ENCODE peak calls at places on chromosomes 4 and X, in ten cellular contexts. Q is pancreas, D is heart left ventricle, V is colonic mucosa, R is Karpas-422, C is ovary, N is IMR-90, T is aorta, J is A549, W is testis. M is an unnamed sample.

GRCh38 chr4:162061214-162061613 is 102.6 kb downstream of the FSTL5 start:
- DNase-seq in Q (no peak), D (no peak), V (no peak), R (no peak), C (no peak), N (no peak), T (no peak), J (no peak), W (no peak), M (peak; percentile 23)

GRCh38 chrX:290476-291166 is 9.4 kb downstream of the PLCXD1 start:
- DNase-seq in Q (no peak), D (no peak), V (peak; percentile 8), R (no peak), C (no peak), N (no peak), T (peak; percentile 67), J (no peak), W (no peak), M (no peak)

GRCh38 chrX:68703369-68703768 is 55.9 kb downstream of the STARD8 start:
- DNase-seq in Q (no peak), D (peak; percentile 56), V (no peak), R (no peak), C (no peak), N (no peak), T (no peak), J (no peak), W (no peak), M (no peak)

GRCh38 chr4:172035573-172035972 is 222.4 kb downstream of the GALNTL6 start:
- DNase-seq in Q (no peak), D (no peak), V (no peak), R (no peak), C (no peak), N (no peak), T (no peak), J (no peak), W (no peak), M (no peak)

GRCh38 chrX:40061871-40062524 is 35.8 kb downstream of the BCOR start:
- DNase-seq in Q (no peak), D (no peak), V (no peak), R (no peak), C (no peak), N (no peak), T (peak; percentile 73), J (no peak), W (no peak), M (no peak)

GRCh38 chr4:129394635-129395034 is 298.7 kb downstream of the C4orf33 start:
- DNase-seq in Q (no peak), D (no peak), V (no peak), R (no peak), C (no peak), N (no peak), T (no peak), J (no peak), W (no peak), M (no peak)

GRCh38 chr4:149555146-149555545 is 260.5 kb downstream of the IQCM start:
- DNase-seq in Q (no peak), D (no peak), V (no peak), R (no peak), C (no peak), N (no peak), T (no peak), J (no peak), W (no peak), M (no peak)

GRCh38 chrX:42973321-42973720 is 195.4 kb upstream of the PPP1R2C start:
- DNase-seq in Q (no peak), D (no peak), V (no peak), R (no peak), C (no peak), N (no peak), T (no peak), J (no peak), W (no peak), M (no peak)

GRCh38 chrX:42869011-42869410 is 91.0 kb upstream of the PPP1R2C start:
- DNase-seq in Q (no peak), D (no peak), V (no peak), R (no peak), C (no peak), N (no peak), T (no peak), J (no peak), W (no peak), M (no peak)

GRCh38 chrX:102959471-102959870 is 22.4 kb downstream of the RAB40AL start:
- DNase-seq in Q (no peak), D (no peak), V (no peak), R (no peak), C (no peak), N (peak; percentile 65), T (no peak), J (no peak), W (no peak), M (no peak)

GRCh38 chr4:79865253-79865652 is 207.8 kb downstream of the ANTXR2 start:
- DNase-seq in Q (no peak), D (no peak), V (no peak), R (no peak), C (no peak), N (peak; percentile 73), T (no peak), J (no peak), W (no peak), M (no peak)

GRCh38 chr4:8403981-8404380 is 36.5 kb downstream of the ACOX3 start:
- DNase-seq in Q (no peak), D (no peak), V (no peak), R (no peak), C (no peak), N (no peak), T (peak; percentile 66), J (no peak), W (no peak), M (no peak)

GRCh38 chr4:165384186-165384585 is 5.4 kb downstream of the CPE start:
- DNase-seq in Q (no peak), D (no peak), V (no peak), R (no peak), C (no peak), N (no peak), T (no peak), J (no peak), W (no peak), M (no peak)
- H3K4me1 ChIP-seq in Q (peaks cover 7% of the 10 kb centered on the region), D (no peaks in the 10 kb centered on the region), V (no peaks in the 10 kb centered on the region), R (no peaks in the 10 kb centered on the region), C (peaks cover 2% of the 10 kb centered on the region), N (no peaks in the 10 kb centered on the region), T (peaks cover 7% of the 10 kb centered on the region), J (no peaks in the 10 kb centered on the region), W (peaks cover 20% of the 10 kb centered on the region), M (peaks cover 3% of the 10 kb centered on the region)

GRCh38 chrX:136650811-136651210 is 2.9 kb downstream of the CD40LG start:
- DNase-seq in Q (no peak), D (no peak), V (no peak), R (no peak), C (no peak), N (no peak), T (no peak), J (no peak), W (no peak), M (no peak)

GRCh38 chrX:136656596-136656995 is 8.6 kb downstream of the CD40LG start:
- DNase-seq in Q (no peak), D (no peak), V (no peak), R (no peak), C (no peak), N (no peak), T (no peak), J (no peak), W (no peak), M (no peak)

GRCh38 chrX:136647969-136648368 is at the start of gene CD40LG:
- DNase-seq in Q (no peak), D (no peak), V (no peak), R (no peak), C (no peak), N (no peak), T (no peak), J (no peak), W (no peak), M (no peak)

GRCh38 chrX:136658151-136658550 is 10.2 kb downstream of the CD40LG start:
- DNase-seq in Q (no peak), D (no peak), V (no peak), R (no peak), C (no peak), N (no peak), T (no peak), J (no peak), W (no peak), M (no peak)

DNA sequence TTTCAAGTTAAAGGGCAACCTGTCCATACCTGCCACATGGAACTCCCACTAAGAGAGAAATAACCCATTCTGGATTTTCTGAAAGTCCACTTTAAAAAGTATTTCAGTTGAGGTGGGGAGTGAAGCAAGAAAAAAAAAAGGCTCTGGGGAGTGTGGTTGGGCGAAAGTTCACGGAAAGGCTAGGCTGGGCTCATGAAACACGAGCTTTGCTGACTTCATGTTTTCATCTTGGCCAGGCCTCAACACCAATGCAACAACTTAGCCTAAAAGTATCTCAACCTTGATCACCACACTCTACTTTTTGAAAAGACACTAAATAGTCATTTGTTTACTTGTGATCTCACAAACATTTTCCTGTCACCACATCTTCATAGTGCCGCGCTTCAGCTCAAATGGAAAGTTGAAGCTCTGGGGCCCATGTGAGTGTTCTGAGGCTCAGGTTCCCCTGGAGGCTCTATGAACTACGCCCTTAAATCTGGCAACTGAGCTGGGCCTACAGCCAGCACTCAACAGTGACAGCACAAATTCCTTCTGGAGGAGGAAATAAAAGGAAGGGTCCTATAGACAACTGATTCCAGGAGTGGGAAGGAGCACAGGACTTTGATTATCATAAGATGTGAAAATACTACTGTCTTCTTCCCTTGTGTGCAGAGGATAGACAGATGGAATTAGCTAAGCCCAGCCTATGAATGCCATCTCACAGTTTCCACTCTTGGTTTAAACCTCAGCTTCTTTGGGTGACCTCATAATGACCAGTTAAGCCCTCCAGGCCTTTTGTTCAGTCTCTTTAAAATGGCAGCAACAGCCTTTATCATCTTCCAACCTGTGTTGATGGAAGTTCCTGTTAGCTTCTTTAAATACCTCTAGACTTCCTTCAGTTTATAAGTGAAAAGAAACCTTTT is 5.1 kb downstream of the CD40LG start:
- DNase-seq in Q (no peak), D (no peak), V (no peak), R (no peak), C (no peak), N (no peak), T (no peak), J (no peak), W (no peak), M (no peak)
- H3K4me1 ChIP-seq in Q (no peaks in the 10 kb centered on the region), D (no peaks in the 10 kb centered on the region), V (no peaks in the 10 kb centered on the region), R (peaks cover 5% of the 10 kb centered on the region), C (no peaks in the 10 kb centered on the region), N (no peaks in the 10 kb centered on the region), T (no peaks in the 10 kb centered on the region), J (no peaks in the 10 kb centered on the region), W (no peaks in the 10 kb centered on the region), M (no peaks in the 10 kb centered on the region)

GRCh38 chr4:146018247-146018646 is 79.6 kb upstream of the ZNF827 start:
- DNase-seq in Q (no peak), D (no peak), V (no peak), R (peak; percentile 68), C (no peak), N (no peak), T (no peak), J (no peak), W (no peak), M (no peak)
- H3K4me1 ChIP-seq in Q (no peaks in the 10 kb centered on the region), D (no peaks in the 10 kb centered on the region), V (no peaks in the 10 kb centered on the region), R (peaks cover 34% of the 10 kb centered on the region), C (no peaks in the 10 kb centered on the region), N (no peaks in the 10 kb centered on the region), T (no peaks in the 10 kb centered on the region), J (no peaks in the 10 kb centered on the region), W (no peaks in the 10 kb centered on the region), M (no peaks in the 10 kb centered on the region)

DNA sequence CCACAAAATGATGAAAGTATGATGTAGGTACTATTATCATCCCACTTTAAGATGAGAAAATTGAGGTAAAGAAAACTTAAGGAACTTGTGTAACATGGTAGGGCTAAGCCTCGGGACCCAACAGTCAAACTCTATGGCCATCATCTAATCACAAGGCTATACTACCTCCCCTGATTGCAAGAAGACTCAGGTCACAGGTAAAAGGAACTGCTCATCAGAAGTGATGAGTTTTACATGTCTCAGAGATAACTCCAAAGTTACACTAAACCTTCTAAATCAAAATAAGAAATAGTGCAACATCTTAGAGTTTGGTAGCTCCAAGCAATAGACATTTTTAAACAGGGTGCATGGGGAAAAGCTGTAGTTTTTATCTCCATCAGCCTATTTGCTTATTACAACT is 96.5 kb upstream of the MYOZ2 start:
- DNase-seq in Q (no peak), D (no peak), V (no peak), R (no peak), C (no peak), N (no peak), T (no peak), J (no peak), W (no peak), M (no peak)
- H3K4me1 ChIP-seq in Q (no peaks in the 10 kb centered on the region), D (peaks cover 22% of the 10 kb centered on the region), V (no peaks in the 10 kb centered on the region), R (no peaks in the 10 kb centered on the region), C (peaks cover 22% of the 10 kb centered on the region), N (peaks cover 20% of the 10 kb centered on the region), T (peaks cover 20% of the 10 kb centered on the region), J (peaks cover 58% of the 10 kb centered on the region), W (peaks cover 32% of the 10 kb centered on the region), M (no peaks in the 10 kb centered on the region)

M was measured in H1.